ENCODE peak calls at places on chromosomes 12 and 14, in seven cellular contexts. F is Right ventricle myocardium superior; N is SIG-M5; L is Kasumi-1; O is stimulated activated CD4-positive, alpha-beta T cell treated with anti-CD3 and anti-CD28 coated beads, Interleukin-12 subunit alpha, Interleukin-12 subunit beta, amount 100 ng/mL, for 24 hours; A is fibroblast of pulmonary artery; J is neuronal stem cell. M is an unnamed sample.

GRCh38 chr12:6183689-6184441 is 16.3 kb upstream of the CD9 start:
- DNase-seq in F (no peak), N (no peak), L (no peak), O (no peak), A (peak; percentile 81), J (no peak), M (peak; percentile 82)

GRCh38 chr14:105386581-105387529 is 11.5 kb upstream of the TEX22 start:
- DNase-seq in F (no peak), N (no peak), L (no peak), O (no peak), A (no peak), J (no peak), M (no peak)

GRCh38 chr14:84068288-84068687 is 1461.7 kb upstream of the FLRT2 start:
- DNase-seq in F (no peak), N (no peak), L (no peak), O (no peak), A (no peak), J (no peak), M (no peak)

GRCh38 chr14:37195327-37195726 is 2.4 kb upstream of the MIPOL1 start:
- DNase-seq in F (no peak), N (no peak), L (no peak), O (no peak), A (peak; percentile 35), J (no peak), M (no peak)

GRCh38 chr12:8581098-8581784 is 31.4 kb downstream of the AICDA start:
- DNase-seq in F (no peak), N (no peak), L (no peak), O (no peak), A (no peak), J (no peak), M (no peak)

GRCh38 chr14:96421236-96421635 is 29.3 kb downstream of the AK7 start:
- DNase-seq in F (no peak), N (no peak), L (no peak), O (no peak), A (peak; percentile 23), J (no peak), M (no peak)

GRCh38 chr14:41558527-41558926 is 48.1 kb upstream of the LRFN5 start:
- DNase-seq in F (no peak), N (no peak), L (no peak), O (no peak), A (no peak), J (no peak), M (no peak)

GRCh38 chr14:50943943-50944646 is at the start of gene PYGL:
- DNase-seq in F (peak; percentile 91), N (no peak), L (peak; percentile 74), O (peak; percentile 29), A (peak; percentile 71), J (peak; percentile 65), M (peak; percentile 92)

GRCh38 chr12:13147688-13148531 is 44.4 kb upstream of the GSG1 start:
- DNase-seq in F (peak; percentile 50), N (no peak), L (no peak), O (no peak), A (no peak), J (no peak), M (no peak)

GRCh38 chr12:24719293-24719721 is 229.6 kb downstream of the BCAT1 start:
- DNase-seq in F (no peak), N (no peak), L (no peak), O (peak; percentile 24), A (peak; percentile 51), J (no peak), M (no peak)

GRCh38 chr14:36580856-36581831 is 1.3 kb downstream of the NKX2-8 start:
- DNase-seq in F (peak; percentile 35), N (no peak), L (no peak), O (no peak), A (peak; percentile 23), J (no peak), M (peak; percentile 69)

GRCh38 chr12:58616618-58617017 is 303.7 kb downstream of the LRIG3 start:
- DNase-seq in F (no peak), N (no peak), L (no peak), O (no peak), A (no peak), J (no peak), M (no peak)

GRCh38 chr14:21092147-21093011 is 6.1 kb downstream of the ZNF219 start:
- DNase-seq in F (peak; percentile 93), N (no peak), L (peak; percentile 55), O (peak; percentile 89), A (peak; percentile 81), J (peak; percentile 79), M (peak; percentile 76)